ENCODE peak calls at places on chromosomes 2 and 18, in four cellular contexts. W, G, V and R are unnamed samples.

GRCh38 chr2:138493334-138493733 is 8.2 kb upstream of the SPOPL start:
- DNase-seq in V (no peak), G (no peak), W (no peak), R (no peak)

GRCh38 chr2:30336978-30337841 is 105.9 kb downstream of the LBH start:
- DNase-seq in G (no peak), W (no peak), V (no peak), R (peak)

GRCh38 chr2:101197215-101197745 is 46.1 kb upstream of the TBC1D8 start:
- DNase-seq in W (no peak), V (no peak), G (no peak), R (no peak)

GRCh38 chr2:218567797-218568189 is 358 bp downstream of the USP37 start:
- DNase-seq in G (no peak), W (no peak), V (no peak), R (no peak)

GRCh38 chr2:122469147-122469546 is 713.7 kb downstream of the TSN start:
- DNase-seq in W (no peak), G (peak), V (no peak), R (no peak)

GRCh38 chr2:221492606-221493005 is 79.5 kb downstream of the EPHA4 start:
- DNase-seq in V (no peak), G (no peak), W (no peak), R (peak)

GRCh38 chr2:237866119-237866621 is 6.7 kb downstream of the RAMP1 start:
- DNase-seq in V (no peak), G (no peak), W (no peak), R (peak)

GRCh38 chr2:200471324-200471848 is 38.5 kb downstream of the KCTD18 start:
- DNase-seq in G (peak), W (peak), V (no peak), R (peak)

GRCh38 chr2:231528636-231529030 is 1.6 kb downstream of the NMUR1 start:
- DNase-seq in W (no peak), G (no peak), V (no peak), R (no peak)

GRCh38 chr18:74373428-74373827 is 57.8 kb downstream of the C18orf63 start:
- DNase-seq in V (no peak), G (no peak), W (no peak), R (no peak)

GRCh38 chr2:175004730-175004979 is 526 bp downstream of the CHN1 start:
- DNase-seq in G (no peak), W (no peak), V (no peak), R (peak)

GRCh38 chr2:161415041-161415440 is 1.1 kb upstream of the TBR1 start:
- DNase-seq in G (no peak), V (no peak), W (peak), R (no peak)

GRCh38 chr2:42103829-42104228 is 56.0 kb downstream of the PKDCC start:
- DNase-seq in V (no peak), W (no peak), G (no peak), R (no peak)

GRCh38 chr2:829047-829446 is 121.6 kb upstream of the SNTG2 start:
- DNase-seq in W (no peak), V (no peak), G (no peak), R (no peak)